ENCODE peak calls at places on chromosomes 2 and 18, in five cellular contexts. J is NCI-H446 treated with DMSO at 0.1 percent for 48 hours; K is mesothelial cell of epicardium; S is stimulated activated CD8-positive, alpha-beta memory T cell treated with anti-CD3 and anti-CD28 coated beads, Interleukin-7, amount 100 ng/mL, for 4 hours; Q is glomerular endothelial cell. O is an unnamed sample.
A peak's percentile ranks its signal among the peaks of the same experiment; 100 is the strongest.

GRCh38 chr2:220664272-220665107 is 907.6 kb downstream of the EPHA4 start:
- DNase-seq in J (no peak), K (no peak), S (no peak), Q (no peak), O (peak; percentile 68)

GRCh38 chr2:72995420-72996151 is 75.9 kb downstream of the SFXN5 start:
- DNase-seq in J (no peak), K (no peak), S (no peak), Q (no peak), O (no peak)

GRCh38 chr2:180472133-180472532 is 465.0 kb upstream of the CWC22 start:
- DNase-seq in J (no peak), K (no peak), S (no peak), Q (no peak), O (peak; percentile 67)

GRCh38 chr2:160373263-160374019 is 120.2 kb downstream of the RBMS1 start:
- DNase-seq in J (no peak), K (no peak), S (no peak), Q (no peak), O (no peak)

GRCh38 chr2:68879296-68879695 is 8.1 kb upstream of the BMP10 start:
- DNase-seq in J (no peak), K (no peak), S (no peak), Q (no peak), O (no peak)

GRCh38 chr2:124193706-124194105 is 168.6 kb downstream of the CNTNAP5 start:
- DNase-seq in J (no peak), K (no peak), S (no peak), Q (no peak), O (no peak)

GRCh38 chr2:2530334-2530733 is 199.3 kb upstream of the MYT1L start:
- DNase-seq in J (peak; percentile 85), K (no peak), S (no peak), Q (no peak), O (no peak)

GRCh38 chr18:11808001-11808855 is 43.0 kb upstream of the CHMP1B start:
- DNase-seq in J (no peak), K (no peak), S (no peak), Q (no peak), O (no peak)

GRCh38 chr2:217918220-217919024 is 84.4 kb downstream of the TNS1 start:
- DNase-seq in J (no peak), K (no peak), S (no peak), Q (no peak), O (no peak)

GRCh38 chr2:9327873-9328352 is 95.4 kb downstream of the ITGB1BP1 start:
- DNase-seq in J (no peak), K (no peak), S (no peak), Q (peak; percentile 55), O (no peak)

GRCh38 chr18:79429785-79430281 is 34.1 kb downstream of the NFATC1 start:
- DNase-seq in J (no peak), K (no peak), S (no peak), Q (no peak), O (no peak)

O was measured in fibroblast of gingiva.